ENCODE peak calls at places on chromosomes 16 and 17, in ten cellular contexts. One of them, this sample, is unnamed.
A peak's percentile ranks its signal among the peaks of the same experiment; 100 is the strongest.

GRCh38 chr17:8537734-8538133 is 92.8 kb downstream of the MYH10 start:
- DNase-seq in activated T-helper 9 cell treated with anti-CD3 and anti-CD28 coated beads, Interleukin-2, amount 50 U/mL, for 16 hours: no peak
- DNase-seq in AG20443: no peak
- DNase-seq in KBM-7: no peak
- DNase-seq in EH: no peak
- DNase-seq in ACHN: no peak
- DNase-seq in T-helper 1 cell: no peak
- DNase-seq in bronchial epithelial cell: no peak
- DNase-seq in mesendoderm: no peak
- DNase-seq in HFF-Myc: no peak
- DNase-seq in this sample: no peak

GRCh38 chr17:13351046-13351445 is 250.7 kb downstream of the HS3ST3A1 start:
- DNase-seq in activated T-helper 9 cell treated with anti-CD3 and anti-CD28 coated beads, Interleukin-2, amount 50 U/mL, for 16 hours: no peak
- DNase-seq in AG20443: peak; percentile 44
- DNase-seq in KBM-7: no peak
- DNase-seq in EH: peak; percentile 84
- DNase-seq in ACHN: no peak
- DNase-seq in T-helper 1 cell: no peak
- DNase-seq in bronchial epithelial cell: no peak
- DNase-seq in mesendoderm: no peak
- DNase-seq in HFF-Myc: peak; percentile 39
- DNase-seq in this sample: no peak

GRCh38 chr17:17942846-17943245 is 29.4 kb downstream of the TOM1L2 start:
- DNase-seq in activated T-helper 9 cell treated with anti-CD3 and anti-CD28 coated beads, Interleukin-2, amount 50 U/mL, for 16 hours: no peak
- DNase-seq in AG20443: peak; percentile 59
- DNase-seq in KBM-7: no peak
- DNase-seq in EH: peak; percentile 75
- DNase-seq in ACHN: no peak
- DNase-seq in T-helper 1 cell: no peak
- DNase-seq in bronchial epithelial cell: peak; percentile 73
- DNase-seq in mesendoderm: peak; percentile 55
- DNase-seq in HFF-Myc: no peak
- DNase-seq in this sample: no peak

GRCh38 chr17:74631468-74632195 is 8.1 kb upstream of the CD300E start:
- DNase-seq in activated T-helper 9 cell treated with anti-CD3 and anti-CD28 coated beads, Interleukin-2, amount 50 U/mL, for 16 hours: no peak
- DNase-seq in AG20443: peak; percentile 55
- DNase-seq in KBM-7: peak; percentile 96
- DNase-seq in EH: no peak
- DNase-seq in ACHN: no peak
- DNase-seq in T-helper 1 cell: no peak
- DNase-seq in bronchial epithelial cell: no peak
- DNase-seq in mesendoderm: peak; percentile 68
- DNase-seq in HFF-Myc: no peak
- DNase-seq in this sample: no peak

GRCh38 chr17:59381716-59382570 is 50.5 kb downstream of the YPEL2 start:
- DNase-seq in activated T-helper 9 cell treated with anti-CD3 and anti-CD28 coated beads, Interleukin-2, amount 50 U/mL, for 16 hours: no peak
- DNase-seq in AG20443: no peak
- DNase-seq in KBM-7: no peak
- DNase-seq in EH: no peak
- DNase-seq in ACHN: no peak
- DNase-seq in T-helper 1 cell: no peak
- DNase-seq in bronchial epithelial cell: no peak
- DNase-seq in mesendoderm: no peak
- DNase-seq in HFF-Myc: no peak
- DNase-seq in this sample: no peak

GRCh38 chr16:88597856-88598491 is 27.8 kb downstream of the ZC3H18 start:
- DNase-seq in activated T-helper 9 cell treated with anti-CD3 and anti-CD28 coated beads, Interleukin-2, amount 50 U/mL, for 16 hours: no peak
- DNase-seq in AG20443: no peak
- DNase-seq in KBM-7: no peak
- DNase-seq in EH: no peak
- DNase-seq in ACHN: no peak
- DNase-seq in T-helper 1 cell: no peak
- DNase-seq in bronchial epithelial cell: no peak
- DNase-seq in mesendoderm: no peak
- DNase-seq in HFF-Myc: no peak
- DNase-seq in this sample: no peak

GRCh38 chr17:80248894-80249710 is 11.6 kb upstream of the RNF213 start:
- DNase-seq in activated T-helper 9 cell treated with anti-CD3 and anti-CD28 coated beads, Interleukin-2, amount 50 U/mL, for 16 hours: no peak
- DNase-seq in AG20443: no peak
- DNase-seq in KBM-7: no peak
- DNase-seq in EH: no peak
- DNase-seq in ACHN: no peak
- DNase-seq in T-helper 1 cell: no peak
- DNase-seq in bronchial epithelial cell: no peak
- DNase-seq in mesendoderm: no peak
- DNase-seq in HFF-Myc: no peak
- DNase-seq in this sample: no peak

GRCh38 chr16:397135-397661 is at the start of gene NME4:
- DNase-seq in activated T-helper 9 cell treated with anti-CD3 and anti-CD28 coated beads, Interleukin-2, amount 50 U/mL, for 16 hours: no peak
- DNase-seq in AG20443: peak; percentile 71
- DNase-seq in KBM-7: peak; percentile 21
- DNase-seq in EH: peak; percentile 50
- DNase-seq in ACHN: peak; percentile 41
- DNase-seq in T-helper 1 cell: no peak
- DNase-seq in bronchial epithelial cell: no peak
- DNase-seq in mesendoderm: peak; percentile 80
- DNase-seq in HFF-Myc: no peak
- DNase-seq in this sample: no peak

GRCh38 chr17:2412561-2413021 is 11.7 kb upstream of the MNT start:
- DNase-seq in activated T-helper 9 cell treated with anti-CD3 and anti-CD28 coated beads, Interleukin-2, amount 50 U/mL, for 16 hours: no peak
- DNase-seq in AG20443: peak; percentile 67
- DNase-seq in KBM-7: no peak
- DNase-seq in EH: peak; percentile 62
- DNase-seq in ACHN: peak; percentile 42
- DNase-seq in T-helper 1 cell: no peak
- DNase-seq in bronchial epithelial cell: no peak
- DNase-seq in mesendoderm: peak; percentile 86
- DNase-seq in HFF-Myc: no peak
- DNase-seq in this sample: no peak

GRCh38 chr16:58651965-58652348 is 22.3 kb upstream of the CNOT1 start:
- DNase-seq in activated T-helper 9 cell treated with anti-CD3 and anti-CD28 coated beads, Interleukin-2, amount 50 U/mL, for 16 hours: no peak
- DNase-seq in AG20443: peak; percentile 41
- DNase-seq in KBM-7: no peak
- DNase-seq in EH: peak; percentile 58
- DNase-seq in ACHN: no peak
- DNase-seq in T-helper 1 cell: no peak
- DNase-seq in bronchial epithelial cell: peak; percentile 10
- DNase-seq in mesendoderm: no peak
- DNase-seq in HFF-Myc: no peak
- DNase-seq in this sample: no peak

GRCh38 chr16:62256406-62256805 is 220.2 kb upstream of the CDH8 start:
- DNase-seq in activated T-helper 9 cell treated with anti-CD3 and anti-CD28 coated beads, Interleukin-2, amount 50 U/mL, for 16 hours: no peak
- DNase-seq in AG20443: no peak
- DNase-seq in KBM-7: no peak
- DNase-seq in EH: no peak
- DNase-seq in ACHN: peak; percentile 45
- DNase-seq in T-helper 1 cell: no peak
- DNase-seq in bronchial epithelial cell: peak; percentile 46
- DNase-seq in mesendoderm: peak; percentile 84
- DNase-seq in HFF-Myc: no peak
- DNase-seq in this sample: no peak

GRCh38 chr17:79942591-79943353 is 92.9 kb downstream of the TBC1D16 start:
- DNase-seq in activated T-helper 9 cell treated with anti-CD3 and anti-CD28 coated beads, Interleukin-2, amount 50 U/mL, for 16 hours: no peak
- DNase-seq in AG20443: no peak
- DNase-seq in KBM-7: no peak
- DNase-seq in EH: peak; percentile 74
- DNase-seq in ACHN: peak; percentile 28
- DNase-seq in T-helper 1 cell: no peak
- DNase-seq in bronchial epithelial cell: no peak
- DNase-seq in mesendoderm: no peak
- DNase-seq in HFF-Myc: no peak
- DNase-seq in this sample: no peak

GRCh38 chr16:65119905-65120341 is 1.9 kb downstream of the CDH11 start:
- DNase-seq in activated T-helper 9 cell treated with anti-CD3 and anti-CD28 coated beads, Interleukin-2, amount 50 U/mL, for 16 hours: no peak
- DNase-seq in AG20443: peak; percentile 58
- DNase-seq in KBM-7: no peak
- DNase-seq in EH: peak; percentile 90
- DNase-seq in ACHN: no peak
- DNase-seq in T-helper 1 cell: no peak
- DNase-seq in bronchial epithelial cell: no peak
- DNase-seq in mesendoderm: peak; percentile 54
- DNase-seq in HFF-Myc: no peak
- DNase-seq in this sample: no peak

GRCh38 chr17:9513266-9513665 is 62.4 kb downstream of the STX8 start:
- DNase-seq in activated T-helper 9 cell treated with anti-CD3 and anti-CD28 coated beads, Interleukin-2, amount 50 U/mL, for 16 hours: no peak
- DNase-seq in AG20443: no peak
- DNase-seq in KBM-7: no peak
- DNase-seq in EH: no peak
- DNase-seq in ACHN: no peak
- DNase-seq in T-helper 1 cell: no peak
- DNase-seq in bronchial epithelial cell: peak; percentile 5
- DNase-seq in mesendoderm: no peak
- DNase-seq in HFF-Myc: no peak
- DNase-seq in this sample: no peak

GRCh38 chr16:24978370-24978914 is 36.7 kb downstream of the ARHGAP17 start:
- DNase-seq in activated T-helper 9 cell treated with anti-CD3 and anti-CD28 coated beads, Interleukin-2, amount 50 U/mL, for 16 hours: no peak
- DNase-seq in AG20443: no peak
- DNase-seq in KBM-7: no peak
- DNase-seq in EH: no peak
- DNase-seq in ACHN: no peak
- DNase-seq in T-helper 1 cell: no peak
- DNase-seq in bronchial epithelial cell: no peak
- DNase-seq in mesendoderm: no peak
- DNase-seq in HFF-Myc: no peak
- DNase-seq in this sample: no peak

GRCh38 chr16:20821682-20822081 is 15.4 kb downstream of the REXO5 start:
- DNase-seq in activated T-helper 9 cell treated with anti-CD3 and anti-CD28 coated beads, Interleukin-2, amount 50 U/mL, for 16 hours: no peak
- DNase-seq in AG20443: no peak
- DNase-seq in KBM-7: no peak
- DNase-seq in EH: no peak
- DNase-seq in ACHN: no peak
- DNase-seq in T-helper 1 cell: no peak
- DNase-seq in bronchial epithelial cell: no peak
- DNase-seq in mesendoderm: no peak
- DNase-seq in HFF-Myc: no peak
- DNase-seq in this sample: no peak

GRCh38 chr16:35516551-35516950 is 2057.1 kb downstream of the TP53TG3F start:
- DNase-seq in activated T-helper 9 cell treated with anti-CD3 and anti-CD28 coated beads, Interleukin-2, amount 50 U/mL, for 16 hours: no peak
- DNase-seq in AG20443: no peak
- DNase-seq in KBM-7: no peak
- DNase-seq in EH: no peak
- DNase-seq in ACHN: no peak
- DNase-seq in T-helper 1 cell: no peak
- DNase-seq in bronchial epithelial cell: peak; percentile 48
- DNase-seq in mesendoderm: no peak
- DNase-seq in HFF-Myc: no peak
- DNase-seq in this sample: no peak

GRCh38 chr17:64183815-64184397 is 54.0 kb upstream of the ERN1 start:
- DNase-seq in activated T-helper 9 cell treated with anti-CD3 and anti-CD28 coated beads, Interleukin-2, amount 50 U/mL, for 16 hours: no peak
- DNase-seq in AG20443: peak; percentile 38
- DNase-seq in KBM-7: no peak
- DNase-seq in EH: peak; percentile 88
- DNase-seq in ACHN: peak; percentile 10
- DNase-seq in T-helper 1 cell: no peak
- DNase-seq in bronchial epithelial cell: peak; percentile 43
- DNase-seq in mesendoderm: no peak
- DNase-seq in HFF-Myc: peak; percentile 83
- DNase-seq in this sample: peak; percentile 21

GRCh38 chr17:49290690-49291326 is 60.2 kb upstream of the PHOSPHO1 start:
- DNase-seq in activated T-helper 9 cell treated with anti-CD3 and anti-CD28 coated beads, Interleukin-2, amount 50 U/mL, for 16 hours: no peak
- DNase-seq in AG20443: peak; percentile 67
- DNase-seq in KBM-7: peak; percentile 50
- DNase-seq in EH: peak; percentile 47
- DNase-seq in ACHN: peak; percentile 46
- DNase-seq in T-helper 1 cell: no peak
- DNase-seq in bronchial epithelial cell: peak; percentile 33
- DNase-seq in mesendoderm: peak; percentile 29
- DNase-seq in HFF-Myc: peak; percentile 6
- DNase-seq in this sample: no peak

GRCh38 chr17:78873519-78874340 is 29.3 kb downstream of the CEP295NL start:
- DNase-seq in activated T-helper 9 cell treated with anti-CD3 and anti-CD28 coated beads, Interleukin-2, amount 50 U/mL, for 16 hours: no peak
- DNase-seq in AG20443: no peak
- DNase-seq in KBM-7: no peak
- DNase-seq in EH: peak; percentile 70
- DNase-seq in ACHN: peak; percentile 46
- DNase-seq in T-helper 1 cell: no peak
- DNase-seq in bronchial epithelial cell: peak; percentile 44
- DNase-seq in mesendoderm: no peak
- DNase-seq in HFF-Myc: peak; percentile 56
- DNase-seq in this sample: no peak

GRCh38 chr17:40430272-40431230 is 12.7 kb upstream of the IGFBP4 start:
- DNase-seq in activated T-helper 9 cell treated with anti-CD3 and anti-CD28 coated beads, Interleukin-2, amount 50 U/mL, for 16 hours: no peak
- DNase-seq in AG20443: no peak
- DNase-seq in KBM-7: no peak
- DNase-seq in EH: no peak
- DNase-seq in ACHN: no peak
- DNase-seq in T-helper 1 cell: no peak
- DNase-seq in bronchial epithelial cell: no peak
- DNase-seq in mesendoderm: no peak
- DNase-seq in HFF-Myc: no peak
- DNase-seq in this sample: no peak

GRCh38 chr17:17363638-17364337 is 60.6 kb downstream of the NT5M start:
- DNase-seq in activated T-helper 9 cell treated with anti-CD3 and anti-CD28 coated beads, Interleukin-2, amount 50 U/mL, for 16 hours: no peak
- DNase-seq in AG20443: no peak
- DNase-seq in KBM-7: no peak
- DNase-seq in EH: no peak
- DNase-seq in ACHN: no peak
- DNase-seq in T-helper 1 cell: no peak
- DNase-seq in bronchial epithelial cell: no peak
- DNase-seq in mesendoderm: no peak
- DNase-seq in HFF-Myc: no peak
- DNase-seq in this sample: peak; percentile 72

GRCh38 chr16:85258616-85259015 is 146.3 kb upstream of the CIBAR2 start:
- DNase-seq in activated T-helper 9 cell treated with anti-CD3 and anti-CD28 coated beads, Interleukin-2, amount 50 U/mL, for 16 hours: no peak
- DNase-seq in AG20443: no peak
- DNase-seq in KBM-7: no peak
- DNase-seq in EH: no peak
- DNase-seq in ACHN: no peak
- DNase-seq in T-helper 1 cell: no peak
- DNase-seq in bronchial epithelial cell: no peak
- DNase-seq in mesendoderm: no peak
- DNase-seq in HFF-Myc: no peak
- DNase-seq in this sample: no peak

GRCh38 chr17:83067071-83067717 is 12.2 kb upstream of the METRNL start:
- DNase-seq in activated T-helper 9 cell treated with anti-CD3 and anti-CD28 coated beads, Interleukin-2, amount 50 U/mL, for 16 hours: no peak
- DNase-seq in AG20443: no peak
- DNase-seq in KBM-7: no peak
- DNase-seq in EH: no peak
- DNase-seq in ACHN: no peak
- DNase-seq in T-helper 1 cell: no peak
- DNase-seq in bronchial epithelial cell: no peak
- DNase-seq in mesendoderm: no peak
- DNase-seq in HFF-Myc: no peak
- DNase-seq in this sample: no peak

GRCh38 chr17:55811536-55811935 is 60.7 kb downstream of the PCTP start:
- DNase-seq in activated T-helper 9 cell treated with anti-CD3 and anti-CD28 coated beads, Interleukin-2, amount 50 U/mL, for 16 hours: no peak
- DNase-seq in AG20443: no peak
- DNase-seq in KBM-7: no peak
- DNase-seq in EH: no peak
- DNase-seq in ACHN: no peak
- DNase-seq in T-helper 1 cell: no peak
- DNase-seq in bronchial epithelial cell: no peak
- DNase-seq in mesendoderm: no peak
- DNase-seq in HFF-Myc: no peak
- DNase-seq in this sample: no peak

GRCh38 chr17:18026408-18026776 is 12.6 kb downstream of the ATPAF2 start:
- DNase-seq in activated T-helper 9 cell treated with anti-CD3 and anti-CD28 coated beads, Interleukin-2, amount 50 U/mL, for 16 hours: no peak
- DNase-seq in AG20443: peak; percentile 87
- DNase-seq in KBM-7: no peak
- DNase-seq in EH: peak; percentile 91
- DNase-seq in ACHN: no peak
- DNase-seq in T-helper 1 cell: no peak
- DNase-seq in bronchial epithelial cell: peak; percentile 30
- DNase-seq in mesendoderm: no peak
- DNase-seq in HFF-Myc: peak; percentile 53
- DNase-seq in this sample: no peak

GRCh38 chr17:57620576-57620975 is 124.5 kb downstream of the CCDC182 start:
- DNase-seq in activated T-helper 9 cell treated with anti-CD3 and anti-CD28 coated beads, Interleukin-2, amount 50 U/mL, for 16 hours: no peak
- DNase-seq in AG20443: no peak
- DNase-seq in KBM-7: no peak
- DNase-seq in EH: no peak
- DNase-seq in ACHN: no peak
- DNase-seq in T-helper 1 cell: no peak
- DNase-seq in bronchial epithelial cell: no peak
- DNase-seq in mesendoderm: no peak
- DNase-seq in HFF-Myc: no peak
- DNase-seq in this sample: no peak

GRCh38 chr16:71610447-71610846 is 15.5 kb upstream of the MARVELD3 start:
- DNase-seq in activated T-helper 9 cell treated with anti-CD3 and anti-CD28 coated beads, Interleukin-2, amount 50 U/mL, for 16 hours: no peak
- DNase-seq in AG20443: no peak
- DNase-seq in KBM-7: no peak
- DNase-seq in EH: no peak
- DNase-seq in ACHN: no peak
- DNase-seq in T-helper 1 cell: no peak
- DNase-seq in bronchial epithelial cell: no peak
- DNase-seq in mesendoderm: peak; percentile 18
- DNase-seq in HFF-Myc: no peak
- DNase-seq in this sample: no peak